ENCODE peak calls at places on chromosomes 7 and 10, in seven cellular contexts. M is left colon; Q is NCI-H69; B is stimulated activated naive CD8-positive, alpha-beta T cell treated with anti-CD3 and anti-CD28 coated beads, Interleukin-15, Interleukin-2, amounts not matched to agents 100 U/mL and 50 U/mL, for 24 hours; U is Right ventricle myocardium superior; J is NCI-H1092 treated with DMSO at 0.1 percent for 48 hours; P is NCI-H1105. A is an unnamed sample.

GRCh38 chr7:85851571-85852193 is 664.8 kb upstream of the SEMA3D start:
- DNase-seq in M (no peak), Q (peak), B (no peak), U (no peak), J (peak), P (no peak), A (no peak)

GRCh38 chr7:137992738-137993394 is 9.0 kb downstream of the CREB3L2 start:
- DNase-seq in M (no peak), Q (peak), B (peak), U (peak), J (no peak), P (no peak), A (no peak)

GRCh38 chr7:23490357-23491131 is 20.3 kb upstream of the IGF2BP3 start:
- DNase-seq in M (peak), Q (peak), B (peak), U (peak), J (peak), P (peak), A (peak)

GRCh38 chr10:67306588-67307205 is 380.9 kb downstream of the LRRTM3 start:
- DNase-seq in M (no peak), Q (peak), B (no peak), U (no peak), J (no peak), P (peak), A (no peak)

GRCh38 chr7:22121702-22122474 is 176.2 kb upstream of the CDCA7L start:
- DNase-seq in M (no peak), Q (peak), B (no peak), U (peak), J (no peak), P (no peak), A (peak)

GRCh38 chr10:117175901-117176534 is 21.3 kb upstream of the KCNK18 start:
- DNase-seq in M (peak), Q (peak), B (peak), U (peak), J (peak), P (peak), A (peak)

GRCh38 chr7:70356324-70356797 is 758.1 kb downstream of the AUTS2 start:
- DNase-seq in M (no peak), Q (peak), B (no peak), U (no peak), J (peak), P (peak), A (no peak)

GRCh38 chr10:68992721-68993440 is 4.3 kb downstream of the KIFBP start:
- DNase-seq in M (no peak), Q (no peak), B (no peak), U (peak), J (no peak), P (no peak), A (no peak)

GRCh38 chr10:54363390-54363789 is 437.6 kb downstream of the PCDH15 start:
- DNase-seq in M (no peak), Q (peak), B (no peak), U (no peak), J (no peak), P (no peak), A (no peak)

A was measured in endothelial cell.